ENCODE peak calls at places on chromosomes 12 and 14, in five cellular contexts. W is MM.1S, M is hepatocyte, O is neural progenitor cell, V is fibroblast of lung. Q is an unnamed sample.

GRCh38 chr14:51367600-51367931 is 127.5 kb downstream of the TMX1 start:
- DNase-seq in M (no peak), V (peak), O (no peak), W (no peak), Q (no peak)

GRCh38 chr14:65985976-65986375 is 500.2 kb upstream of the CCDC196 start:
- DNase-seq in M (no peak), O (no peak), W (no peak), V (no peak), Q (no peak)

GRCh38 chr12:125079943-125080645 is 14.9 kb downstream of the AACS start:
- DNase-seq in O (no peak), W (no peak), M (peak), V (peak), Q (peak)

GRCh38 chr14:93736378-93737014 is 51.8 kb downstream of the PRIMA1 start:
- DNase-seq in O (peak), V (no peak), W (no peak), M (no peak), Q (no peak)

GRCh38 chr14:75456069-75457023 is 28.5 kb downstream of the JDP2 start:
- DNase-seq in O (peak), V (no peak), W (no peak), M (no peak), Q (no peak)

GRCh38 chr14:97179573-97179972 is 382.4 kb downstream of the VRK1 start:
- DNase-seq in W (no peak), O (no peak), V (no peak), M (no peak), Q (no peak)

GRCh38 chr12:113330505-113330904 is 4.4 kb downstream of the SLC8B1 start:
- DNase-seq in O (no peak), V (no peak), W (no peak), M (no peak), Q (no peak)

GRCh38 chr14:56494167-56494566 is 85.4 kb upstream of the TMEM260 start:
- DNase-seq in V (no peak), W (no peak), M (no peak), O (no peak), Q (no peak)

GRCh38 chr12:104347374-104348075 is 44.0 kb downstream of the EID3 start:
- DNase-seq in V (no peak), M (no peak), W (no peak), O (no peak), Q (no peak)

GRCh38 chr12:70540996-70541395 is 96.2 kb downstream of the PTPRB start:
- DNase-seq in V (no peak), W (no peak), O (no peak), M (no peak), Q (no peak)

GRCh38 chr14:59213368-59214315 is 25.2 kb downstream of the DAAM1 start:
- DNase-seq in W (no peak), V (peak), O (no peak), M (no peak), Q (no peak)

GRCh38 chr12:96235497-96235826 is 41.3 kb downstream of the ELK3 start:
- DNase-seq in V (no peak), O (no peak), M (no peak), W (no peak), Q (no peak)

GRCh38 chr12:24881227-24881626 is 67.7 kb downstream of the BCAT1 start:
- DNase-seq in M (no peak), O (no peak), V (no peak), W (no peak), Q (no peak)

GRCh38 chr12:128365032-128365431 is 98.1 kb downstream of the TMEM132C start:
- DNase-seq in O (no peak), V (no peak), W (no peak), M (no peak), Q (no peak)

GRCh38 chr12:128971802-128972201 is 118.5 kb downstream of the GLT1D1 start:
- DNase-seq in O (peak), W (no peak), M (no peak), V (no peak), Q (no peak)

GRCh38 chr14:69716483-69717187 is 50.3 kb upstream of the SRSF5 start:
- DNase-seq in O (no peak), V (peak), W (peak), M (peak), Q (no peak)

GRCh38 chr12:27822076-27822712 is 42.2 kb upstream of the MANSC4 start:
- DNase-seq in W (no peak), M (no peak), O (no peak), V (peak), Q (no peak)

GRCh38 chr14:68181395-68182326 is 362.1 kb downstream of the RAD51B start:
- DNase-seq in W (no peak), O (no peak), M (no peak), V (peak), Q (no peak)

GRCh38 chr14:92740440-92740839 is 8.0 kb downstream of the LGMN start:
- DNase-seq in V (no peak), O (no peak), M (no peak), W (no peak), Q (no peak)

GRCh38 chr12:124954771-124955170 is 34.2 kb downstream of the DHX37 start:
- DNase-seq in M (no peak), O (no peak), W (no peak), V (no peak), Q (no peak)

GRCh38 chr12:108724890-108725151 is 6.5 kb downstream of the CORO1C start:
- DNase-seq in V (no peak), O (no peak), M (no peak), W (no peak), Q (no peak)

GRCh38 chr14:104974146-104974541 is 4.0 kb downstream of the AHNAK2 start:
- DNase-seq in W (no peak), O (no peak), V (no peak), M (no peak), Q (no peak)

GRCh38 chr12:3552726-3553045 is 61.7 kb downstream of the PRMT8 start:
- DNase-seq in W (no peak), V (no peak), M (no peak), O (no peak), Q (no peak)

GRCh38 chr14:92938235-92938875 is 15.4 kb downstream of the CHGA start:
- DNase-seq in M (no peak), V (no peak), W (no peak), O (no peak), Q (no peak)

GRCh38 chr12:75960954-75961661 is 70.5 kb downstream of the PHLDA1 start:
- DNase-seq in W (peak), M (no peak), V (no peak), O (no peak), Q (no peak)

GRCh38 chr12:131943389-131943788 is 6.4 kb upstream of the EP400 start:
- DNase-seq in M (no peak), O (no peak), V (no peak), W (no peak), Q (no peak)

GRCh38 chr14:64554551-64554950 is 4.8 kb downstream of the PPP1R36 start:
- DNase-seq in W (no peak), O (no peak), M (no peak), V (no peak), Q (no peak)

GRCh38 chr12:12357697-12358476 is 1.0 kb downstream of the BORCS5 start:
- DNase-seq in M (no peak), V (no peak), W (peak), O (no peak), Q (no peak)

GRCh38 chr12:9114946-9115345 is 773 bp downstream of the A2M start:
- DNase-seq in M (no peak), W (no peak), V (no peak), O (no peak), Q (no peak)

GRCh38 chr14:89303452-89304435 is 113.3 kb downstream of the FOXN3 start:
- DNase-seq in M (peak), O (peak), V (peak), W (peak), Q (no peak)

GRCh38 chr12:62673027-62673815 is 206.6 kb downstream of the MON2 start:
- DNase-seq in O (peak), M (no peak), W (no peak), V (no peak), Q (no peak)

GRCh38 chr12:125861299-125862281 is 796.4 kb downstream of the AACS start:
- DNase-seq in W (no peak), M (no peak), O (no peak), V (no peak), Q (no peak)

GRCh38 chr14:22955702-22956575 is 951 bp downstream of the HAUS4 start:
- DNase-seq in M (peak), O (no peak), W (no peak), V (peak), Q (no peak)

DNA sequence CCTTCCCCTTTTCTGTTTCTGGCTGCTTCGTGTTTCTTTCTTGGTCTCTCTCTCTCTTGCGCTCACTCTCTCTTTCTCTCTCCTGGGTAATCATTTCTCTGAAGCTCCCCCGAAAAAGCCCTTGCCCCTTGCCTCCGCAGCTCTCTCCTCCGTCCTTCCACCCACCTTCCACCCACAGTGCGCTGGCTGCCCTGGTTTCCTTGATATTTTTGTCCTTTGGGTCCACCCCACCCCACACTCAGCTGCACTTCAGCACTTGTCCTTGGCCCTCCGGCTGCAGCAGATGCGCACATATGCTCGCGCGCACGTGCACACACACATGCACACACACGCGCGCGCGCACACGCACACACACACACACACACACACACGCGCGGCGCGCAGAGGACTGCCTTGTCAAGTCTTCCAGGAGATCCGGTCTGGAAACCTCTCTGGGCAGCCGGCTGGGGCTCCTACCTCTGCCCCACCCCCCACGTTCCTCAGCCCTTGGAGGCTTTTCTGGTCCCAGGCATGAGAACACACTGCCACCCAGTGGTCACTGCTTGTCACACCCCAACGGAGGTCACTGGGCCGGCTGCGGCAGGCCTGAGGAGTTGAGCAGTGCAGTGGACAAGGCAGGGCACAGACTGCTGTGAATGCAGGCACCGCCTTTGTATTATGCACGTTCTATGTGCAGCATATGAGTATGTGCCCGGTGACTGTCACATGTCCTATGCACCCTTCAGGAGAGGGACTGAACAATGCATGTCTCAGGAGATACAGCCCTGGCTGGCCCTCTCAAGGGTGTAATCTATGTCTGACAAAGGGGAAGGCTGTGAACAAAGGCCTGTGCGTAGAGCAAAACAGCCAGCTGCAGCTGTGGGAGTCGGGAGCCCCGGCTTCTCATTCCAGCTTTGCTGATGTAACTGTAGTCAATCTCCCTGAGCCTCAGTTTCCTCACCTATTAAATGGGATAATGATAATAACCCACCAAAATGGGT is 6.5 kb downstream of the LAG3 start:
- DNase-seq in W (peak), M (peak), V (peak), O (peak), Q (peak)
- TF ChIP-seq EZH2 in W (no peak), M (no peak), V (no peak), O (peak), Q (no peak)

GRCh38 chr14:100236873-100237272 is 2.1 kb upstream of the YY1 start:
- DNase-seq in M (no peak), W (no peak), O (no peak), V (no peak), Q (no peak)
- H3K4me3 ChIP-seq in M (peak), W (no peak), O (peak), V (peak), Q (peak)

DNA sequence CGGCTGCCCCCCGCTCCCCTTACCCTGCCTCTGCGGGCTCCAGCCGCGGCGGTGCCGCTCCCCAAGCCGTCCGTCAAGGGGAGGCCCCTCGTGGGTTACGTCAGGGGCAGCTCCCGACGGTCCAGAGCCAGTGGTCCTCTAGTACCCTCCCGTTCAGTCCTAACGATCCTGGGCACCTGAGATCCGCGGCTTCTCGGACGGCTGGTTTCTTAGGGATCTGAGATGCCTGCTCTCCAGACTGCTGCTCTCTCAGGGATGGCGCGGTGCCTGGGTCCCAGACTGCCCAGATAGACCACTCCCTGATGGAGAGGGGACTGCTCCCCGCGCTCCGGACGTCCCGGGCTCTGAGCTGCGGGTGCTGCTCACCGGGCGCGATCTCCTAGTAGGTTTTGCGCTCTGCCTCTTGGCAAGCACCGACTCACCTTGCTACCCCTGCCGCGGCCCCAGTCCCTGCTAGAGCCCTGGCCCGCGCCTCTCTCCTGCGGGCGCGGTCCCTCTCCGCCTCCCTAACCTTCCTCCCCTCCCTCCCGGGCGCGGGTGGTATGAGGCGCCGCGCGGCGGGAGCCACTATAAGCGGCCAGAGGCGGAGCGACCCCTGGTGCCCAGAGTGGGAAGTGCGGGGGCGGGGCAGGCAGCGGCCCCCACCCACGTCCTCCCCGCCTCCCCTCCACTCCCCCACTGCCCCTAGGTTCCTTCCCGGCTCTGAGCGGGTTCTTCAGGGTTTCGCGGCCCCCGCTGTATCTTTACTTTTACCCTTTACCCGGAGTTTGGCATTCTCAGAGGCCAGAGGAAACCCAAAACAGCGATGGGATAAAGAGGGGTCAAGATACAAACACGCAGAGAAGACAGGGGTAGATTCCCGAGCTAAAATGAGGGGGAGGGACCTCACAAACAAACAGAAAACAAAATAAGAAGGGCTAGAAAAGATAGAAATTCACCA is at the start of gene C1QL4:
- DNase-seq in V (peak), O (peak), W (peak), M (peak), Q (no peak)
- TF ChIP-seq EZH2 in V (peak), O (peak), W (no peak), M (peak), Q (no peak)

DNA sequence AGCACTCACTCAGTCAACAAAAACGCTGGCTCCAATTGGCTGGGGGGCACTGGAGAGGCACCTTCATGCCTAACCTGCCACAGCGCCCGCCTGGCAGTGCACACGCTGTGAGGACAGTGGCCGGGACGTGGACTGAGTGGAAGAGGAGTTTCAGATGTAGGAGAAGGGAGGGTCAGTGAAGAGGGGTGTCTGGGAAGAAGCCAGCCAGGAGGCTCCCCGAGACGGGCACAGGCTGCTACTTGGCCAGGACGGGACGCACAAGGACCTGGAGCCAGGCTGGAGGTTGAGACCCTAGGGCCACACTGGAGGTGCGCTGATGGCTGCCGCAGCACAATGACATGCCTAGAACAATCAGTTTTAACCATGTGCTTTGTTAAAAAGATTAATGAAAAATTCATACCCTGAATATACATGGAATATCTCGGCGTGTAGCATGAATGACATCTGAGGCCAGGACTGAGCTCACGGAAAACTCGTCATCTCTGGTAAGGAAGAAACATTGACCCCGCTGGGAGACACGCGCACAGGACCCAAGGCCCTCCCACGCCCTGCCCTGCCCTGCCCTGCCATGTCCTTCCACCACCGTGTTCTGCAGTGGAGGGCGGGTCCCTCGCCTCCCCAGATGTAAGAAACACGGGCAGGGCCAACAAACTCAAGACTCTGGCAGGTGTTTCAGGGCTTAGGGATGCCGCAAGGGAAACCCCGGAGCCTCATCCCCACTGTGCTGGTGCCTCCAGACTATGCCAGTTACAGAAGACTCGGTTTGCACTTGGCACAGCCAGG is 25.0 kb downstream of the AMN start:
- DNase-seq in V (no peak), O (no peak), M (no peak), W (no peak), Q (no peak)
- H3K4me3 ChIP-seq in V (no peak), O (no peak), M (no peak), W (no peak), Q (no peak)

DNA sequence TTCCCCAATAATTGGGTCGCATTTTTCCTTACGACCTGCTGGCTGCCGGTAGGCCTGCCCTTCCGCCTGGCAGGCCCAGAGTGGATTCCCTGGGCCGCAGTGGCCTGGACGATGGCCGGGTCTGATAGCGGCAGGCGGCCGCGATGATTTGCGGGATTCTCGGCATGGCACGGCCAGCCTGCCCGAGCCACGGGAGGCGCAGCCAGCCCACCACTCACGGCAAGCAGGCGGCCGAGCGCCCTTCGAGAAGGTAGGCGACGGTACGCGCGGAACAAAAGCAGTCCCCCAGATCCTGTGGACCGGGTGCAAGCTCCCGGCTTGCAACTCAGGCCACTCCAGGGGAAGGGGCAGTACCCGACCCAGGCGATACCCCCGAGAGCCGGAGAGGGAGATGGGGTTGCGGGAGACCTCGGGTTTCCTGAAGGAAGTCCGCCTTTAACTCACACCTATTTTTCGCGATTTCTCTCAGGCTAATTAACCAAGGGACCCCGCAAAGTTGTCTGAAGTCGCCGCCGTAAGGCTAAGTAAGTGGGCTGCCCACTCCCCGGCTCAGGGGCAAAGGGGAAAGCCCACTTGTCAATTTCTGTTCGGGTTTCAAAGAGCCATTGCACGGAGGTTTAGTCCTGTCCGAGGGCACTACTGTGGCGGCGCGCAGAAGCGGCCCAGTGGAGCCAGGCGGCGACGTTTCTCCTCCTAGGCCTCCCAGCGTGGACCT is 1.4 kb upstream of the GSC start:
- DNase-seq in W (no peak), V (no peak), O (peak), M (no peak), Q (no peak)
- TF ChIP-seq EZH2 in W (no peak), V (peak), O (peak), M (peak), Q (no peak)

GRCh38 chr12:110935588-110935987 is 15.2 kb upstream of the MYL2 start:
- DNase-seq in O (no peak), V (no peak), M (no peak), W (no peak), Q (no peak)

GRCh38 chr12:110940296-110940695 is 19.9 kb upstream of the MYL2 start:
- DNase-seq in W (no peak), O (no peak), M (no peak), V (no peak), Q (no peak)

GRCh38 chr12:110936367-110937103 is 16.2 kb upstream of the MYL2 start:
- DNase-seq in V (no peak), M (no peak), O (no peak), W (no peak), Q (no peak)

GRCh38 chr12:110934093-110934852 is 13.9 kb upstream of the MYL2 start:
- DNase-seq in M (peak), V (no peak), W (no peak), O (peak), Q (no peak)

GRCh38 chr12:110937104-110937641 is 16.8 kb upstream of the MYL2 start:
- DNase-seq in W (peak), V (peak), M (peak), O (peak), Q (no peak)
- H3K4me3 ChIP-seq in W (no peak), V (no peak), M (no peak), O (peak), Q (peak)

Q was measured in SK-N-MC.